ENCODE peak calls at places on chromosomes 1 and 21, in nine cellular contexts. One of them, this sample, is unnamed.

GRCh38 chr1:83497563-83497962 is 501.4 kb downstream of the TTLL7 start:
- DNase-seq in amniotic stem cell: no peak
- DNase-seq in tibial artery: no peak
- DNase-seq in GM12892: no peak
- DNase-seq in IMR-90: no peak
- DNase-seq in fibroblast of lung: no peak
- DNase-seq in GM04504: no peak
- DNase-seq in Calu3: no peak
- DNase-seq in ovary: no peak
- DNase-seq in this sample: no peak

GRCh38 chr1:155776414-155776813 is 80.6 kb downstream of the GON4L start:
- DNase-seq in IMR-90: no peak
- DNase-seq in ovary: no peak
- DNase-seq in tibial artery: no peak
- DNase-seq in Calu3: no peak
- DNase-seq in GM04504: no peak
- DNase-seq in amniotic stem cell: no peak
- DNase-seq in fibroblast of lung: peak
- DNase-seq in GM12892: no peak
- DNase-seq in this sample: no peak

GRCh38 chr1:225554216-225554812 is 98.6 kb downstream of the ENAH start:
- DNase-seq in GM04504: no peak
- DNase-seq in tibial artery: no peak
- DNase-seq in ovary: no peak
- DNase-seq in amniotic stem cell: no peak
- DNase-seq in GM12892: peak
- DNase-seq in fibroblast of lung: no peak
- DNase-seq in IMR-90: peak
- DNase-seq in Calu3: peak
- DNase-seq in this sample: no peak

GRCh38 chr1:43960798-43961197 is 9.0 kb upstream of the DPH2 start:
- DNase-seq in Calu3: no peak
- DNase-seq in tibial artery: no peak
- DNase-seq in GM12892: no peak
- DNase-seq in ovary: no peak
- DNase-seq in amniotic stem cell: no peak
- DNase-seq in GM04504: no peak
- DNase-seq in IMR-90: no peak
- DNase-seq in fibroblast of lung: no peak
- DNase-seq in this sample: no peak

GRCh38 chr1:107532318-107532717 is 391.5 kb downstream of the NTNG1 start:
- DNase-seq in GM04504: no peak
- DNase-seq in Calu3: no peak
- DNase-seq in amniotic stem cell: no peak
- DNase-seq in IMR-90: no peak
- DNase-seq in ovary: no peak
- DNase-seq in tibial artery: no peak
- DNase-seq in GM12892: no peak
- DNase-seq in fibroblast of lung: peak
- DNase-seq in this sample: no peak

GRCh38 chr1:180580237-180580636 is 21.5 kb downstream of the OVAAL start:
- DNase-seq in Calu3: peak
- DNase-seq in tibial artery: no peak
- DNase-seq in IMR-90: peak
- DNase-seq in ovary: no peak
- DNase-seq in GM12892: no peak
- DNase-seq in amniotic stem cell: no peak
- DNase-seq in GM04504: peak
- DNase-seq in fibroblast of lung: peak
- DNase-seq in this sample: no peak

GRCh38 chr1:57158660-57159059 is 192.8 kb upstream of the C8B start:
- DNase-seq in ovary: no peak
- DNase-seq in tibial artery: no peak
- DNase-seq in GM12892: no peak
- DNase-seq in GM04504: no peak
- DNase-seq in fibroblast of lung: no peak
- DNase-seq in IMR-90: no peak
- DNase-seq in Calu3: no peak
- DNase-seq in amniotic stem cell: no peak
- DNase-seq in this sample: no peak

GRCh38 chr1:905071-905749 is 18.5 kb upstream of the SAMD11 start:
- DNase-seq in Calu3: no peak
- DNase-seq in GM04504: no peak
- DNase-seq in amniotic stem cell: no peak
- DNase-seq in GM12892: peak
- DNase-seq in ovary: peak
- DNase-seq in IMR-90: no peak
- DNase-seq in tibial artery: peak
- DNase-seq in fibroblast of lung: peak
- DNase-seq in this sample: no peak

GRCh38 chr1:64320899-64321624 is 117.6 kb downstream of the UBE2U start:
- DNase-seq in GM04504: no peak
- DNase-seq in GM12892: no peak
- DNase-seq in Calu3: no peak
- DNase-seq in amniotic stem cell: no peak
- DNase-seq in fibroblast of lung: no peak
- DNase-seq in ovary: no peak
- DNase-seq in IMR-90: no peak
- DNase-seq in tibial artery: no peak
- DNase-seq in this sample: no peak

GRCh38 chr1:29786791-29787732 is 550.7 kb downstream of the PTPRU start:
- DNase-seq in IMR-90: no peak
- DNase-seq in ovary: no peak
- DNase-seq in Calu3: no peak
- DNase-seq in amniotic stem cell: no peak
- DNase-seq in tibial artery: no peak
- DNase-seq in GM12892: no peak
- DNase-seq in GM04504: no peak
- DNase-seq in fibroblast of lung: no peak
- DNase-seq in this sample: no peak

GRCh38 chr21:28132713-28133112 is 860.0 kb downstream of the LTN1 start:
- DNase-seq in ovary: no peak
- DNase-seq in fibroblast of lung: peak
- DNase-seq in GM04504: no peak
- DNase-seq in GM12892: no peak
- DNase-seq in Calu3: no peak
- DNase-seq in amniotic stem cell: no peak
- DNase-seq in IMR-90: peak
- DNase-seq in tibial artery: no peak
- DNase-seq in this sample: no peak

GRCh38 chr1:180633092-180634045 is 1.5 kb downstream of the XPR1 start:
- DNase-seq in Calu3: no peak
- DNase-seq in amniotic stem cell: no peak
- DNase-seq in fibroblast of lung: peak
- DNase-seq in GM04504: no peak
- DNase-seq in GM12892: no peak
- DNase-seq in ovary: no peak
- DNase-seq in tibial artery: no peak
- DNase-seq in IMR-90: peak
- DNase-seq in this sample: no peak

GRCh38 chr1:154453577-154454352 is 48.3 kb upstream of the TDRD10 start:
- DNase-seq in fibroblast of lung: peak
- DNase-seq in ovary: no peak
- DNase-seq in GM04504: peak
- DNase-seq in Calu3: no peak
- DNase-seq in GM12892: no peak
- DNase-seq in amniotic stem cell: no peak
- DNase-seq in tibial artery: no peak
- DNase-seq in IMR-90: peak
- DNase-seq in this sample: no peak

GRCh38 chr1:193957556-193958095 is 771.2 kb upstream of the B3GALT2 start:
- DNase-seq in IMR-90: no peak
- DNase-seq in GM04504: no peak
- DNase-seq in amniotic stem cell: no peak
- DNase-seq in Calu3: no peak
- DNase-seq in ovary: no peak
- DNase-seq in GM12892: no peak
- DNase-seq in fibroblast of lung: no peak
- DNase-seq in tibial artery: no peak
- DNase-seq in this sample: no peak

GRCh38 chr1:233354983-233355382 is 27.5 kb downstream of the MAP3K21 start:
- DNase-seq in fibroblast of lung: no peak
- DNase-seq in GM12892: no peak
- DNase-seq in IMR-90: no peak
- DNase-seq in GM04504: no peak
- DNase-seq in tibial artery: no peak
- DNase-seq in ovary: no peak
- DNase-seq in Calu3: no peak
- DNase-seq in amniotic stem cell: no peak
- DNase-seq in this sample: no peak

GRCh38 chr1:201095581-201096531 is 16.4 kb downstream of the CACNA1S start:
- DNase-seq in Calu3: no peak
- DNase-seq in GM04504: no peak
- DNase-seq in fibroblast of lung: peak
- DNase-seq in IMR-90: no peak
- DNase-seq in amniotic stem cell: no peak
- DNase-seq in GM12892: no peak
- DNase-seq in ovary: no peak
- DNase-seq in tibial artery: no peak
- DNase-seq in this sample: no peak

GRCh38 chr1:182851825-182852224 is 12.7 kb downstream of the DHX9 start:
- DNase-seq in GM12892: no peak
- DNase-seq in tibial artery: no peak
- DNase-seq in Calu3: no peak
- DNase-seq in fibroblast of lung: no peak
- DNase-seq in GM04504: no peak
- DNase-seq in IMR-90: no peak
- DNase-seq in ovary: no peak
- DNase-seq in amniotic stem cell: no peak
- DNase-seq in this sample: no peak

GRCh38 chr1:11499825-11500331 is 20.9 kb downstream of the DISP3 start:
- DNase-seq in Calu3: no peak
- DNase-seq in fibroblast of lung: no peak
- DNase-seq in GM04504: no peak
- DNase-seq in amniotic stem cell: no peak
- DNase-seq in GM12892: no peak
- DNase-seq in tibial artery: no peak
- DNase-seq in ovary: peak
- DNase-seq in IMR-90: no peak
- DNase-seq in this sample: no peak

GRCh38 chr1:10306435-10306834 is 92.4 kb upstream of the PGD start:
- DNase-seq in fibroblast of lung: no peak
- DNase-seq in Calu3: no peak
- DNase-seq in amniotic stem cell: no peak
- DNase-seq in GM04504: no peak
- DNase-seq in ovary: no peak
- DNase-seq in GM12892: no peak
- DNase-seq in IMR-90: no peak
- DNase-seq in tibial artery: no peak
- DNase-seq in this sample: no peak

GRCh38 chr21:39387461-39388037 is 38.7 kb upstream of the HMGN1 start:
- DNase-seq in Calu3: peak
- DNase-seq in IMR-90: peak
- DNase-seq in tibial artery: peak
- DNase-seq in fibroblast of lung: peak
- DNase-seq in ovary: peak
- DNase-seq in GM04504: no peak
- DNase-seq in amniotic stem cell: peak
- DNase-seq in GM12892: peak
- DNase-seq in this sample: peak

GRCh38 chr1:43997295-43997694 is 5.9 kb downstream of the CCDC24 start:
- DNase-seq in fibroblast of lung: no peak
- DNase-seq in Calu3: no peak
- DNase-seq in GM04504: no peak
- DNase-seq in ovary: no peak
- DNase-seq in GM12892: no peak
- DNase-seq in amniotic stem cell: no peak
- DNase-seq in tibial artery: no peak
- DNase-seq in IMR-90: no peak
- DNase-seq in this sample: no peak

GRCh38 chr1:154313066-154313356 is 7.9 kb upstream of the AQP10 start:
- DNase-seq in ovary: no peak
- DNase-seq in tibial artery: no peak
- DNase-seq in fibroblast of lung: no peak
- DNase-seq in GM04504: no peak
- DNase-seq in IMR-90: no peak
- DNase-seq in amniotic stem cell: no peak
- DNase-seq in Calu3: no peak
- DNase-seq in GM12892: no peak
- DNase-seq in this sample: no peak

GRCh38 chr1:206447792-206448191 is 22.5 kb upstream of the IKBKE start:
- DNase-seq in GM12892: no peak
- DNase-seq in ovary: no peak
- DNase-seq in tibial artery: no peak
- DNase-seq in GM04504: no peak
- DNase-seq in IMR-90: no peak
- DNase-seq in Calu3: no peak
- DNase-seq in fibroblast of lung: peak
- DNase-seq in amniotic stem cell: no peak
- DNase-seq in this sample: no peak

GRCh38 chr1:4213599-4213998 is 313.5 kb upstream of the C1orf174 start:
- DNase-seq in GM04504: no peak
- DNase-seq in tibial artery: no peak
- DNase-seq in fibroblast of lung: no peak
- DNase-seq in Calu3: no peak
- DNase-seq in IMR-90: no peak
- DNase-seq in ovary: no peak
- DNase-seq in amniotic stem cell: no peak
- DNase-seq in GM12892: no peak
- DNase-seq in this sample: no peak

This sample was measured in dorsolateral prefrontal cortex.